ENCODE peak calls at places on chromosome 14, in four cellular contexts. M is mucosa of gallbladder, C is ELR, P is endodermal cell. D is an unnamed sample.

GRCh38 chr14:89419973-89420482 is 3.0 kb upstream of the FOXN3 start:
- DNase-seq in M (no peak), C (no peak), P (no peak), D (no peak)

GRCh38 chr14:103127356-103127755 is 4.1 kb downstream of the TNFAIP2 start:
- DNase-seq in M (no peak), C (no peak), P (no peak), D (no peak)

GRCh38 chr14:101475468-101476257 is 85.6 kb upstream of the DIO3 start:
- DNase-seq in M (no peak), C (peak), P (peak), D (peak)

GRCh38 chr14:95892142-95892541 is 15.5 kb downstream of the TUNAR start:
- DNase-seq in M (no peak), C (no peak), P (no peak), D (no peak)

GRCh38 chr14:90508536-90509254 is 111.9 kb downstream of the CALM1 start:
- DNase-seq in M (peak), C (no peak), P (no peak), D (no peak)

GRCh38 chr14:55451398-55451797 is 11.0 kb upstream of the TBPL2 start:
- DNase-seq in M (no peak), C (no peak), P (peak), D (peak)

GRCh38 chr14:36423430-36423829 is 96.6 kb downstream of the NKX2-1 start:
- DNase-seq in M (no peak), C (no peak), P (no peak), D (no peak)

GRCh38 chr14:75654127-75654732 is 6.4 kb downstream of the ERG28 start:
- DNase-seq in M (peak), C (peak), P (peak), D (peak)

GRCh38 chr14:65449647-65450046 is 37.1 kb downstream of the FUT8 start:
- DNase-seq in M (no peak), C (no peak), P (no peak), D (no peak)

GRCh38 chr14:102817318-102817717 is 40.1 kb downstream of the TRAF3 start:
- DNase-seq in M (no peak), C (no peak), P (no peak), D (no peak)

GRCh38 chr14:89805501-89805900 is 149.0 kb downstream of the EFCAB11 start:
- DNase-seq in M (no peak), C (peak), P (no peak), D (no peak)

GRCh38 chr14:29243355-29243754 is 476.8 kb downstream of the FOXG1 start:
- DNase-seq in M (no peak), C (peak), P (no peak), D (no peak)

GRCh38 chr14:68968051-68968450 is 11.1 kb downstream of the ACTN1 start:
- DNase-seq in M (no peak), C (no peak), P (peak), D (no peak)

GRCh38 chr14:71141701-71142374 is 234.6 kb downstream of the PCNX1 start:
- DNase-seq in M (no peak), C (peak), P (no peak), D (no peak)

GRCh38 chr14:39015964-39016577 is 87.0 kb downstream of the SEC23A start:
- DNase-seq in M (no peak), C (no peak), P (no peak), D (no peak)

GRCh38 chr14:24817638-24818053 is 183.7 kb upstream of the GZMB start:
- DNase-seq in M (no peak), C (peak), P (peak), D (peak)

GRCh38 chr14:21686468-21686867 is 12.8 kb upstream of the OR4E1 start:
- DNase-seq in M (no peak), C (peak), P (no peak), D (no peak)

GRCh38 chr14:35147186-35147585 is 24.8 kb downstream of the PRORP start:
- DNase-seq in M (no peak), C (no peak), P (no peak), D (no peak)

GRCh38 chr14:104227806-104228205 is 89.4 kb downstream of the KIF26A start:
- DNase-seq in M (no peak), C (no peak), P (no peak), D (no peak)

GRCh38 chr14:70257526-70257925 is 68.8 kb upstream of the SLC8A3 start:
- DNase-seq in M (no peak), C (peak), P (peak), D (peak)